ENCODE peak calls at places on chromosomes 5 and 9, in five cellular contexts. D is left ventricle myocardium inferior, T is fibroblast of lung, M is dorsolateral prefrontal cortex, Q is breast epithelium. B is an unnamed sample.

GRCh38 chr5:63439537-63439936 is 522.7 kb downstream of the HTR1A start:
- DNase-seq in T (no peak), M (no peak), D (no peak), Q (no peak), B (no peak)

GRCh38 chr5:178177569-178177968 is 9.6 kb downstream of the GMCL2 start:
- DNase-seq in M (no peak), T (no peak), Q (no peak), D (no peak), B (no peak)

GRCh38 chr9:120735415-120736126 is 21.3 kb upstream of the MEGF9 start:
- DNase-seq in D (no peak), M (no peak), Q (no peak), T (peak), B (peak)

GRCh38 chr9:90458485-90458884 is 184.1 kb downstream of the DIRAS2 start:
- DNase-seq in Q (no peak), T (no peak), D (no peak), M (no peak), B (no peak)

GRCh38 chr9:4666042-4666699 is at the start of gene SPATA6L:
- DNase-seq in M (peak), D (peak), T (peak), Q (peak), B (peak)

GRCh38 chr9:100322954-100323536 is 29.7 kb downstream of the TEX10 start:
- DNase-seq in D (no peak), T (peak), Q (no peak), M (no peak), B (peak)

GRCh38 chr5:135333737-135334515 is 65.1 kb downstream of the MACROH2A1 start:
- DNase-seq in D (no peak), Q (no peak), M (no peak), T (no peak), B (peak)

GRCh38 chr9:26261503-26262330 is 583.5 kb upstream of the TUSC1 start:
- DNase-seq in Q (no peak), D (no peak), M (no peak), T (peak), B (peak)

GRCh38 chr5:9440517-9440916 is 105.4 kb downstream of the SEMA5A start:
- DNase-seq in M (no peak), D (no peak), T (peak), Q (no peak), B (peak)

GRCh38 chr5:2869471-2869870 is 118.0 kb upstream of the IRX2 start:
- DNase-seq in M (no peak), T (no peak), D (no peak), Q (no peak), B (no peak)

GRCh38 chr5:74116266-74116665 is 490.3 kb downstream of the ARHGEF28 start:
- DNase-seq in D (no peak), M (no peak), Q (no peak), T (no peak), B (no peak)

GRCh38 chr5:173853370-173854131 is 34.6 kb upstream of the CPEB4 start:
- DNase-seq in T (no peak), D (no peak), Q (no peak), M (no peak), B (no peak)

GRCh38 chr9:18498947-18499585 is 25.1 kb downstream of the ADAMTSL1 start:
- DNase-seq in T (no peak), D (no peak), M (no peak), Q (no peak), B (peak)

GRCh38 chr9:112558476-112558875 is 71.8 kb downstream of the KIAA1958 start:
- DNase-seq in D (no peak), Q (no peak), M (no peak), T (no peak), B (peak)

GRCh38 chr5:3325811-3326568 is 269.6 kb upstream of the IRX1 start:
- DNase-seq in M (no peak), Q (no peak), T (no peak), D (no peak), B (no peak)

GRCh38 chr5:42586625-42587024 is 163.4 kb downstream of the GHR start:
- DNase-seq in M (no peak), D (peak), T (peak), Q (no peak), B (no peak)

GRCh38 chr5:129271309-129271708 is 176.8 kb downstream of the ISOC1 start:
- DNase-seq in T (no peak), D (no peak), M (no peak), Q (no peak), B (peak)

GRCh38 chr5:170296935-170297588 is 515 bp downstream of the LCP2 start:
- DNase-seq in T (no peak), M (no peak), Q (no peak), D (no peak), B (no peak)

GRCh38 chr5:142323480-142324376 is 1.1 kb downstream of the SPRY4 start:
- DNase-seq in M (no peak), T (peak), Q (no peak), D (peak), B (peak)

GRCh38 chr5:158910782-158911692 is 188.7 kb downstream of the EBF1 start:
- DNase-seq in Q (no peak), T (peak), M (no peak), D (no peak), B (peak)

GRCh38 chr9:113882636-113883164 is 6.6 kb downstream of the ZNF618 start:
- DNase-seq in D (no peak), Q (no peak), M (no peak), T (no peak), B (no peak)

GRCh38 chr5:176844706-176845391 is 34.5 kb downstream of the UNC5A start:
- DNase-seq in M (no peak), Q (no peak), T (no peak), D (no peak), B (no peak)

GRCh38 chr5:88829053-88829452 is 53.9 kb downstream of the MEF2C start:
- DNase-seq in M (no peak), T (no peak), Q (no peak), D (no peak), B (no peak)

GRCh38 chr5:141742866-141743651 is 61.0 kb upstream of the ARAP3 start:
- DNase-seq in D (no peak), M (no peak), Q (no peak), T (peak), B (peak)

GRCh38 chr5:61493973-61494372 is 161.9 kb downstream of the ZSWIM6 start:
- DNase-seq in T (no peak), M (no peak), D (no peak), Q (no peak), B (no peak)
- H3K4me3 ChIP-seq in T (no peak), M (no peak), D (no peak), Q (no peak), B (no peak)

DNA sequence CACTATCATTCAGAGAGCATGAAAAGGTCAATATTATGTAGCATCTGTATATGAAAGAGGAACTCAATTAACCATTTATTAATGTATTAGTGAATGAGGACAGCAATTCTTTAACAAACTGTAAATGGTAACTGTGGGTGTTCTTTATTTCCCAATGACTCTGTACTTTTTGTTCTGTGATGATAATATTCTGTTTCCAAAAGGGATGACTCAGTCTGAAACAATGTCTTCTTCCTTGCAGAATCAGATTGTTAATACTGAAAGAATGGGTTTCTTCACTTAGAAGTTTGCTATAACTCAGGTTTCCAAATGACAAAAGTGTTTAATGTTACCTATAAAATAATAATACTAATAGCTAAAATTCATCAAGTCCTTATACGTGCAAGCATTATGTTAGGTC is 1518.7 kb upstream of the WWC1 start:
- DNase-seq in Q (no peak), M (no peak), D (no peak), T (peak), B (peak)
- TF ChIP-seq CTCF in Q (no peak), M (no peak), D (no peak), T (no peak), B (no peak)

GRCh38 chr5:16492398-16493175 is 27.0 kb upstream of the ZNF622 start:
- DNase-seq in M (no peak), Q (peak), D (no peak), T (peak), B (peak)
- H3K4me3 ChIP-seq in M (no peak), Q (no peak), D (peak), T (no peak), B (no peak)

DNA sequence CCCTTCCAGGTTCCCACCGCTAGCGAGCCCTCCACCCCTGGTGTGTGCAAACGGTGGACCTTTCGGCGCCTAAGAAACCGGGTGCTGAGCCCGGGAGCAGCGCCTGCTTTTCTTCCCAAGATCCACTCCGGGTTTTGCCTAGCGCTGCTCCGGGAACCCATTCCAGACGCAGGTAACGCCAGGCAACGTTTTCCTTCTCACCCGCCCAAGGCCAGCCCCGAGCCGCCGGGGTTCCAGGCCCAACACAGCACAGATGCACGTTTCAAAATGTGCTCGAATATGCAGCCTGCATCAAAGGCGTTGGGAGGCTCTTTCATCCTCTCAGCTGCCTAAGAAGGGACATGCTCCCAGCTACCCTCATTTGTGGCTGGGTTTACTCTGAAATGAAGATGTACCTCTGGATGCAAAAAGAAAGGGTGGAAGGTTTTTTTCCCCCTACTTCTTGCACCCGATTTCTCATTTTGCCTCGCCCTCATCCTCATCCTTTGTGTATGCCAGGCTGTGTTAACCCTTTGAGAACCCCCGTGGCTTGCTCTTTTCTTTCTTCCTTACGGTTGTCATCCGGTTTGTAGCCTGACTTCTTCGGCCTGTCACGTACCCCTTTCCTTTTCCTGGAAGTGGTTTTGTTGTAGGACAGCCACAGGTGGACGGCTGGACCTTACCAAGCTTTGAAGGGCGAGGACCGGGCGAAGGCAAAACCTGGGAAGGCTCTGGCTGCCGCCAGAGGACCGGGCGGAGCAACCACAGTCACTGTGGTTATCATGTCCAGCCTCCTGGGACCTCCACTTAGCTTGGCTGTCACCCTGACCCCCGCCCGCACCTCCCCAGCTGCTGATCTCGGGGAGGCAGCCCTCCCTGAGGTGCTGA is 227.0 kb downstream of the SMARCA2 start:
- DNase-seq in M (peak), D (peak), T (peak), Q (peak), B (peak)
- TF ChIP-seq CTCF in M (no peak), D (no peak), T (no peak), Q (no peak), B (no peak)

DNA sequence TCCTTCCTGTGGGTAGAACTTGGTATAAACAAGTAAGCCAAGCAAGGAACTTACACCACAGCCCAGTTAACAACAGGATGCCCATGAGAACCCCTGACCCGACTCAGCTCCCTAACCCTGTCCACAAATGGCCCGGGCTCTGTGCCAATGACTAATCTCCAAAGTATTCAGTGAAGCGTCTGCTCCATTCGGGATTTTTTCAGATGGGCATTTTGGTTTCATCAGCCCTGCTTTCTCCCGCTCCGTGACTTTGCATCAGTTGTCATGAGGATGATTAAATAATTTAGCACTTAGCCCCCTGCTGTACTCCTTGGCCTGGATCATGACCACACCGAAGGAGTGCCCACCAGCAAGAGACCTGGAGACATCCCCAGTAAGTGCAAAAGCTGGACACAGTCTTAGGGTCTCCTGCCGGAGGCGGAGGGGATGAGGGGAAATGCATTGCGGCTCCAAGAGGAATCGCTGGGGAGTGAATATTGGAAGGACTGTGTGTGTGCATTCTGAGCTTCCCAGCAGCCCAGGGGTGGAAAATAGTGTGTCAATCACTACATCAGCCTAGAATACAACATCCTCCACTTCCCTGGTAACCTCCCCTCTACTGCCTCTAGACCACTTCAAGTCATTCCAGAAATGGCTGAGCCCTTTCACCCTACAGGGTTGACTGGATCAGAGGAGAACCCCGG is 41.4 kb upstream of the DNAH5 start:
- DNase-seq in Q (peak), D (no peak), M (no peak), T (peak), B (peak)
- H3K4me3 ChIP-seq in Q (no peak), D (no peak), M (no peak), T (no peak), B (peak)

DNA sequence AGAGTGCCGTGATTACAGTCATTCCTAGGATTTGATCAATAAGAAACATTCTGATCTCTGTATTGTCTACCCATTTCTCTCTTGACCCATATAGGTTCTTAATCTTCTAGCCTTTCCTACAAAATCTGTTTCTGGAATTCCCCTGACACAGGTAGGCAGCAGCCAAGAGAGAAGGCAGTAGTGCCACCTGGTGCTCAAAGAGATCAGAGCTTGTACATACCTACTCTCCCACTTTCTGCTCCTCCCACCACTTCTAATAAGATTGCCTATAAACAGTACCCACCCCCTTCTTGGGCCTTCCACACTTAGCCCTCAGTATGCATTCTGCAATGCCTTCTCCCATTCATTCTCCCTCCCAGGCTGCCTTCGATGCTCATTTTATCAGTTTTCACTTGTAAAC is 117.4 kb upstream of the RORB start:
- DNase-seq in Q (no peak), T (no peak), M (no peak), D (no peak), B (peak)
- TF ChIP-seq CTCF in Q (no peak), T (no peak), M (no peak), D (peak), B (peak)

B was measured in fibroblast of villous mesenchyme.